ENCODE peak calls at places on chromosomes 4 and X, in five cellular contexts. J, H, Q, B and G are unnamed samples.

GRCh38 chr4:156888762-156889161 is 82.8 kb downstream of the PDGFC start:
- DNase-seq in B (peak), H (no peak), Q (no peak), J (no peak), G (no peak)

GRCh38 chr4:38034986-38035882 is 75.0 kb downstream of the PTTG2 start:
- DNase-seq in Q (peak), J (peak), B (peak), H (no peak), G (peak)

GRCh38 chr4:8176547-8177399 is 18.2 kb upstream of the ABLIM2 start:
- DNase-seq in J (peak), H (no peak), B (peak), Q (peak), G (peak)

GRCh38 chr4:5932021-5932553 is 39.2 kb upstream of the CRMP1 start:
- DNase-seq in B (no peak), H (no peak), J (no peak), Q (no peak), G (no peak)

GRCh38 chr4:7025040-7025602 is 18.1 kb upstream of the TADA2B start:
- DNase-seq in Q (no peak), H (no peak), J (no peak), B (no peak), G (no peak)

GRCh38 chrX:41919870-41920269 is 3.5 kb downstream of the CASK start:
- DNase-seq in J (no peak), Q (no peak), H (no peak), B (no peak), G (no peak)

GRCh38 chrX:43618376-43619205 is 37.5 kb upstream of the MAOA start:
- DNase-seq in J (no peak), B (no peak), Q (no peak), H (no peak), G (no peak)

GRCh38 chrX:129510331-129510730 is 13.0 kb downstream of the SMARCA1 start:
- DNase-seq in H (no peak), Q (no peak), J (no peak), B (no peak), G (no peak)

GRCh38 chr4:181962321-181962720 is 280.9 kb upstream of the TENM3 start:
- DNase-seq in B (no peak), Q (no peak), H (no peak), J (no peak), G (no peak)

GRCh38 chr4:108149588-108150380 is 18.9 kb downstream of the LEF1 start:
- DNase-seq in J (no peak), H (no peak), B (peak), Q (no peak), G (no peak)

GRCh38 chrX:155048997-155049619 is 21.8 kb downstream of the CMC4 start:
- DNase-seq in B (peak), Q (peak), J (peak), H (no peak), G (peak)

GRCh38 chr4:101993002-101993840 is 202.7 kb downstream of the BANK1 start:
- DNase-seq in Q (no peak), H (no peak), J (no peak), B (no peak), G (no peak)